ENCODE peak calls at places on chromosomes 4 and X, in four cellular contexts. One of them, this sample, is unnamed.

GRCh38 chrX:19382500-19383145 is 38.9 kb downstream of the PDHA1 start:
- DNase-seq in GM20000: peak
- DNase-seq in tibial artery: no peak
- DNase-seq in CD4-positive, alpha-beta T cell: peak
- DNase-seq in this sample: peak

GRCh38 chr4:82774711-82775171 is 23.9 kb downstream of the SCD5 start:
- DNase-seq in CD4-positive, alpha-beta T cell: no peak
- DNase-seq in GM20000: no peak
- DNase-seq in tibial artery: no peak
- DNase-seq in this sample: no peak

GRCh38 chrX:72394518-72395163 is 88.9 kb upstream of the CITED1 start:
- DNase-seq in tibial artery: no peak
- DNase-seq in GM20000: no peak
- DNase-seq in CD4-positive, alpha-beta T cell: no peak
- DNase-seq in this sample: no peak

GRCh38 chr4:103150677-103151076 is 47.5 kb downstream of the CENPE start:
- DNase-seq in GM20000: no peak
- DNase-seq in CD4-positive, alpha-beta T cell: no peak
- DNase-seq in tibial artery: no peak
- DNase-seq in this sample: no peak

GRCh38 chrX:72131317-72132294 is at the start of gene RTL5:
- DNase-seq in GM20000: peak
- DNase-seq in CD4-positive, alpha-beta T cell: peak
- DNase-seq in tibial artery: peak
- DNase-seq in this sample: peak

GRCh38 chr4:183244506-183244905 is 75.6 kb downstream of the CLDN22 start:
- DNase-seq in CD4-positive, alpha-beta T cell: no peak
- DNase-seq in tibial artery: no peak
- DNase-seq in GM20000: no peak
- DNase-seq in this sample: no peak

GRCh38 chr4:2125023-2125422 is 65.9 kb downstream of the NAT8L start:
- DNase-seq in tibial artery: no peak
- DNase-seq in CD4-positive, alpha-beta T cell: no peak
- DNase-seq in GM20000: no peak
- DNase-seq in this sample: no peak

GRCh38 chr4:81648576-81649272 is 177.0 kb upstream of the RASGEF1B start:
- DNase-seq in CD4-positive, alpha-beta T cell: no peak
- DNase-seq in GM20000: peak
- DNase-seq in tibial artery: no peak
- DNase-seq in this sample: peak

GRCh38 chr4:37383579-37384229 is 139.2 kb downstream of the NWD2 start:
- DNase-seq in GM20000: peak
- DNase-seq in CD4-positive, alpha-beta T cell: no peak
- DNase-seq in tibial artery: no peak
- DNase-seq in this sample: peak

GRCh38 chr4:8238515-8239053 is 31.0 kb upstream of the HTRA3 start:
- DNase-seq in tibial artery: no peak
- DNase-seq in CD4-positive, alpha-beta T cell: no peak
- DNase-seq in GM20000: peak
- DNase-seq in this sample: no peak

GRCh38 chr4:157170321-157170720 is 50.2 kb upstream of the GRIA2 start:
- DNase-seq in CD4-positive, alpha-beta T cell: no peak
- DNase-seq in GM20000: no peak
- DNase-seq in tibial artery: no peak
- DNase-seq in this sample: no peak

GRCh38 chr4:161382655-161383054 is 781.1 kb downstream of the FSTL5 start:
- DNase-seq in GM20000: no peak
- DNase-seq in CD4-positive, alpha-beta T cell: no peak
- DNase-seq in tibial artery: no peak
- DNase-seq in this sample: no peak

GRCh38 chr4:6942238-6942800 is 32.7 kb downstream of the TBC1D14 start:
- DNase-seq in GM20000: peak
- DNase-seq in tibial artery: no peak
- DNase-seq in CD4-positive, alpha-beta T cell: peak
- DNase-seq in this sample: peak

GRCh38 chr4:89898304-89898716 is 3.7 kb downstream of the MMRN1 start:
- DNase-seq in CD4-positive, alpha-beta T cell: no peak
- DNase-seq in GM20000: no peak
- DNase-seq in tibial artery: no peak
- DNase-seq in this sample: peak

GRCh38 chr4:83686166-83686565 is 150.3 kb downstream of the GPAT3 start:
- DNase-seq in GM20000: no peak
- DNase-seq in tibial artery: no peak
- DNase-seq in CD4-positive, alpha-beta T cell: no peak
- DNase-seq in this sample: no peak

GRCh38 chr4:67765401-67765800 is 11.2 kb upstream of the GNRHR start:
- DNase-seq in GM20000: no peak
- DNase-seq in CD4-positive, alpha-beta T cell: no peak
- DNase-seq in tibial artery: no peak
- DNase-seq in this sample: no peak

GRCh38 chr4:152500798-152501434 is 35.0 kb downstream of the FBXW7 start:
- DNase-seq in GM20000: peak
- DNase-seq in tibial artery: no peak
- DNase-seq in CD4-positive, alpha-beta T cell: peak
- DNase-seq in this sample: peak

GRCh38 chr4:168264903-168265302 is 53.6 kb downstream of the DDX60 start:
- DNase-seq in GM20000: no peak
- DNase-seq in CD4-positive, alpha-beta T cell: no peak
- DNase-seq in tibial artery: no peak
- DNase-seq in this sample: no peak

GRCh38 chr4:71130827-71131603 is 137.6 kb downstream of the DCK start:
- DNase-seq in GM20000: no peak
- DNase-seq in CD4-positive, alpha-beta T cell: no peak
- DNase-seq in tibial artery: no peak
- DNase-seq in this sample: no peak

GRCh38 chrX:133523094-133523493 is 107.8 kb upstream of the GPC4 start:
- DNase-seq in CD4-positive, alpha-beta T cell: no peak
- DNase-seq in GM20000: no peak
- DNase-seq in tibial artery: peak
- DNase-seq in this sample: no peak

GRCh38 chrX:50860518-50860917 is 46.5 kb upstream of the SHROOM4 start:
- DNase-seq in GM20000: no peak
- DNase-seq in tibial artery: no peak
- DNase-seq in CD4-positive, alpha-beta T cell: no peak
- DNase-seq in this sample: no peak

GRCh38 chrX:65647801-65648200 is 19.7 kb upstream of the MSN start:
- DNase-seq in CD4-positive, alpha-beta T cell: no peak
- DNase-seq in GM20000: no peak
- DNase-seq in tibial artery: no peak
- DNase-seq in this sample: no peak

GRCh38 chr4:82402196-82402775 is 28.0 kb downstream of the HNRNPDL start:
- DNase-seq in tibial artery: no peak
- DNase-seq in GM20000: no peak
- DNase-seq in CD4-positive, alpha-beta T cell: no peak
- DNase-seq in this sample: no peak

GRCh38 chr4:160276785-160277325 is 1174.0 kb downstream of the RAPGEF2 start:
- DNase-seq in CD4-positive, alpha-beta T cell: no peak
- DNase-seq in tibial artery: no peak
- DNase-seq in GM20000: no peak
- DNase-seq in this sample: no peak

GRCh38 chrX:119234931-119235555 is 1.0 kb upstream of the PGRMC1 start:
- DNase-seq in GM20000: no peak
- DNase-seq in tibial artery: no peak
- DNase-seq in CD4-positive, alpha-beta T cell: no peak
- DNase-seq in this sample: no peak

GRCh38 chr4:113901994-113902787 is 77.3 kb downstream of the ARSJ start:
- DNase-seq in tibial artery: no peak
- DNase-seq in GM20000: no peak
- DNase-seq in CD4-positive, alpha-beta T cell: peak
- DNase-seq in this sample: no peak

GRCh38 chrX:21800344-21800770 is 39.1 kb upstream of the MBTPS2 start:
- DNase-seq in tibial artery: no peak
- DNase-seq in GM20000: no peak
- DNase-seq in CD4-positive, alpha-beta T cell: no peak
- DNase-seq in this sample: peak

GRCh38 chr4:101458914-101459313 is 111.6 kb upstream of the PPP3CA start:
- DNase-seq in tibial artery: no peak
- DNase-seq in CD4-positive, alpha-beta T cell: no peak
- DNase-seq in GM20000: no peak
- DNase-seq in this sample: no peak

GRCh38 chr4:1910643-1911042 is 39.5 kb downstream of the NSD2 start:
- DNase-seq in GM20000: no peak
- DNase-seq in CD4-positive, alpha-beta T cell: no peak
- DNase-seq in tibial artery: no peak
- DNase-seq in this sample: peak

GRCh38 chr4:108425988-108426387 is 194.4 kb upstream of the RPL34 start:
- DNase-seq in GM20000: no peak
- DNase-seq in tibial artery: no peak
- DNase-seq in CD4-positive, alpha-beta T cell: no peak
- DNase-seq in this sample: no peak

GRCh38 chr4:52369649-52370048 is 289.5 kb downstream of the USP46 start:
- DNase-seq in CD4-positive, alpha-beta T cell: no peak
- DNase-seq in tibial artery: no peak
- DNase-seq in GM20000: no peak
- DNase-seq in this sample: no peak

GRCh38 chr4:8708401-8709021 is 115.9 kb downstream of the CPZ start:
- DNase-seq in tibial artery: peak
- DNase-seq in CD4-positive, alpha-beta T cell: no peak
- DNase-seq in GM20000: no peak
- DNase-seq in this sample: no peak

GRCh38 chr4:40672528-40673522 is 43.2 kb upstream of the RBM47 start:
- DNase-seq in GM20000: peak
- DNase-seq in CD4-positive, alpha-beta T cell: no peak
- DNase-seq in tibial artery: peak
- DNase-seq in this sample: peak

GRCh38 chr4:102438873-102439614 is 62.1 kb upstream of the NFKB1 start:
- DNase-seq in CD4-positive, alpha-beta T cell: no peak
- DNase-seq in GM20000: no peak
- DNase-seq in tibial artery: no peak
- DNase-seq in this sample: no peak

GRCh38 chr4:14155803-14156202 is 528.3 kb upstream of the BOD1L1 start:
- DNase-seq in tibial artery: no peak
- DNase-seq in CD4-positive, alpha-beta T cell: no peak
- DNase-seq in GM20000: no peak
- DNase-seq in this sample: no peak

GRCh38 chr4:102825261-102826071 is 1.9 kb downstream of the UBE2D3 start:
- DNase-seq in CD4-positive, alpha-beta T cell: no peak
- DNase-seq in GM20000: no peak
- DNase-seq in tibial artery: peak
- DNase-seq in this sample: peak

GRCh38 chrX:153059191-153060094 is 3.2 kb downstream of the PNMA3 start:
- DNase-seq in tibial artery: no peak
- DNase-seq in CD4-positive, alpha-beta T cell: no peak
- DNase-seq in GM20000: no peak
- DNase-seq in this sample: no peak

GRCh38 chrX:150051096-150051495 is 112.8 kb upstream of the EOLA2 start:
- DNase-seq in GM20000: no peak
- DNase-seq in CD4-positive, alpha-beta T cell: no peak
- DNase-seq in tibial artery: no peak
- DNase-seq in this sample: no peak

GRCh38 chr4:2793920-2794706 is 1.2 kb downstream of the SH3BP2 start:
- DNase-seq in CD4-positive, alpha-beta T cell: no peak
- DNase-seq in GM20000: no peak
- DNase-seq in tibial artery: peak
- DNase-seq in this sample: peak

GRCh38 chrX:134908235-134908834 is 82.5 kb upstream of the SMIM10 start:
- DNase-seq in CD4-positive, alpha-beta T cell: no peak
- DNase-seq in GM20000: peak
- DNase-seq in tibial artery: no peak
- DNase-seq in this sample: no peak
- TF ChIP-seq CTCF in CD4-positive, alpha-beta T cell: peak
- TF ChIP-seq CTCF in GM20000: no peak
- TF ChIP-seq CTCF in tibial artery: no peak
- TF ChIP-seq CTCF in this sample: no peak

DNA sequence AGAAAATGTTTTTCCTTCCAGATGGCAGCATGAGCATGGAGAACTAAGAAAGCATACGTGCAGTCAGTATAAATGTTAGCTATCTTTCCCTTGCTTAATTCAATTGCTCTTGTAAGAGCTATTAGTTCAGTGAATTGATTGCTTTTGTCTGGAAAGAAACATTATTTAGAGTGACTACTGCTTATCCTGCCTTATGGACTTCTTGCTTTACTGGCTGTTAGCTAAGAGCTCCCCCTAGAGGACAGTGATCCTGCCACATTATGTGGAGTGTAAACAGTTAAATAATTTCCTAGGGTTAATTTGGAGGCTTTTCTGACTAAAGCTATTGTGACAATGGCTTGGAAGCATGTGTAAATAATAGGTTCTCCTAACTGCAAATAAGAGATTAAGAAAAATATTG is 1402.4 kb downstream of the FAM133A start:
- DNase-seq in GM20000: no peak
- DNase-seq in tibial artery: no peak
- DNase-seq in CD4-positive, alpha-beta T cell: no peak
- DNase-seq in this sample: peak
- TF ChIP-seq CTCF in GM20000: peak
- TF ChIP-seq CTCF in tibial artery: no peak
- TF ChIP-seq CTCF in CD4-positive, alpha-beta T cell: no peak
- TF ChIP-seq CTCF in this sample: peak

DNA sequence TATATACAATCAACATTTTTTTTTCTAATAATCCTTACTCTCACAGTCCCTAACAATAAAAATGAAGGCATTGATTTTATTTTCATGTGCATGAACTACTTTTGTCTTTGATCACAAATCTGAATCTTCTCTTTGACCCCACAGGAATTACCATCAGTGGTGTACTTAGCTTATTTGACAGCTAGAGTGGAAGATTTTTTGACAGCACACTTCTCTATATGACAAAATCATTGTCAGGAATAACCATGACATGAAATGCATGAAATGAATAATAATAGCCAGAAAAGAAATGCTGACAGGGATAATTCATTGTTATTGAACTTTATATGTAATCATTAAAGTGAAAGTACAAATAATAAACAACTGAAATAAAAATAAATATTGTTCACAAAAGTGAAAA is 604.2 kb downstream of the EPHA5 start:
- DNase-seq in tibial artery: no peak
- DNase-seq in CD4-positive, alpha-beta T cell: no peak
- DNase-seq in GM20000: no peak
- DNase-seq in this sample: no peak
- TF ChIP-seq CTCF in tibial artery: no peak
- TF ChIP-seq CTCF in CD4-positive, alpha-beta T cell: no peak
- TF ChIP-seq CTCF in GM20000: no peak
- TF ChIP-seq CTCF in this sample: no peak

DNA sequence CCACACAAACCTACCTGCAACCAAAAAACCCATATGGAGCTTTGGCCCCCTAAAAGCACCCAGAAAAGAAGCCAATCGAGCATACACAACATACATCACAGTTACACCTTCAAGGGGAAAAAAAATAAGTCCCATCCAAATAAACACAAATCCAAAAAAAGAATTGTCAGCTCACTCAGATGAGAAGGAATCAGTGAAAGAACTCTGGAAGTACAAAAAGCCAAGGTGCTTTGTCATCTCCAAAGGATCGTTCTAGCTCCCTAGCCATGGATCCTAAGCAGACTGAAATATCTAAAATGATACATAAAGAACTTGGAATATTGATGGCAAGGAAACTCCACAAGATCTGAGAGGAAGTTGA is 119.2 kb downstream of the NEK1 start:
- DNase-seq in CD4-positive, alpha-beta T cell: no peak
- DNase-seq in GM20000: no peak
- DNase-seq in tibial artery: no peak
- DNase-seq in this sample: no peak
- TF ChIP-seq CTCF in CD4-positive, alpha-beta T cell: peak
- TF ChIP-seq CTCF in GM20000: no peak
- TF ChIP-seq CTCF in tibial artery: no peak
- TF ChIP-seq CTCF in this sample: no peak

GRCh38 chrX:38864165-38864564 is 62.9 kb downstream of the MID1IP1 start:
- DNase-seq in CD4-positive, alpha-beta T cell: no peak
- DNase-seq in tibial artery: no peak
- DNase-seq in GM20000: no peak
- DNase-seq in this sample: no peak
- TF ChIP-seq CTCF in CD4-positive, alpha-beta T cell: no peak
- TF ChIP-seq CTCF in tibial artery: no peak
- TF ChIP-seq CTCF in GM20000: no peak
- TF ChIP-seq CTCF in this sample: no peak

This sample was measured in GM12865.